ENCODE peak calls at places on chromosome 13, in eight cellular contexts. One of them, this sample, is unnamed.

GRCh38 chr13:45696610-45697226 is 5.4 kb upstream of the CBY2 start:
- DNase-seq in cardiac muscle cell: no peak
- DNase-seq in astrocyte: peak; percentile 27
- DNase-seq in breast epithelium: no peak
- DNase-seq in esophagus squamous epithelium: no peak
- DNase-seq in Peyer's patch: no peak
- DNase-seq in pancreas: no peak
- DNase-seq in CD8-positive, alpha-beta T cell: no peak
- DNase-seq in this sample: no peak

GRCh38 chr13:48066310-48066989 is 28.5 kb downstream of the MED4 start:
- DNase-seq in cardiac muscle cell: peak; percentile 8
- DNase-seq in astrocyte: peak; percentile 12
- DNase-seq in breast epithelium: no peak
- DNase-seq in esophagus squamous epithelium: no peak
- DNase-seq in Peyer's patch: no peak
- DNase-seq in pancreas: no peak
- DNase-seq in CD8-positive, alpha-beta T cell: no peak
- DNase-seq in this sample: no peak

GRCh38 chr13:28035146-28035782 is 46.8 kb upstream of the URAD start:
- DNase-seq in cardiac muscle cell: no peak
- DNase-seq in astrocyte: no peak
- DNase-seq in breast epithelium: no peak
- DNase-seq in esophagus squamous epithelium: no peak
- DNase-seq in Peyer's patch: no peak
- DNase-seq in pancreas: no peak
- DNase-seq in CD8-positive, alpha-beta T cell: no peak
- DNase-seq in this sample: no peak

GRCh38 chr13:22596157-22596863 is 584.5 kb upstream of the SGCG start:
- DNase-seq in cardiac muscle cell: peak; percentile 1
- DNase-seq in astrocyte: no peak
- DNase-seq in breast epithelium: no peak
- DNase-seq in esophagus squamous epithelium: no peak
- DNase-seq in Peyer's patch: no peak
- DNase-seq in pancreas: no peak
- DNase-seq in CD8-positive, alpha-beta T cell: no peak
- DNase-seq in this sample: no peak

GRCh38 chr13:33016414-33017409 is at the start of gene KL:
- DNase-seq in cardiac muscle cell: peak; percentile 16
- DNase-seq in astrocyte: no peak
- DNase-seq in breast epithelium: no peak
- DNase-seq in esophagus squamous epithelium: no peak
- DNase-seq in Peyer's patch: peak; percentile 65
- DNase-seq in pancreas: no peak
- DNase-seq in CD8-positive, alpha-beta T cell: no peak
- DNase-seq in this sample: no peak

GRCh38 chr13:20495087-20496023 is 30.3 kb downstream of the CRYL1 start:
- DNase-seq in cardiac muscle cell: peak; percentile 78
- DNase-seq in astrocyte: peak; percentile 30
- DNase-seq in breast epithelium: no peak
- DNase-seq in esophagus squamous epithelium: no peak
- DNase-seq in Peyer's patch: no peak
- DNase-seq in pancreas: peak; percentile 30
- DNase-seq in CD8-positive, alpha-beta T cell: peak; percentile 69
- DNase-seq in this sample: no peak

GRCh38 chr13:28282451-28282850 is 144.1 kb downstream of the PAN3 start:
- DNase-seq in cardiac muscle cell: no peak
- DNase-seq in astrocyte: no peak
- DNase-seq in breast epithelium: no peak
- DNase-seq in esophagus squamous epithelium: no peak
- DNase-seq in Peyer's patch: no peak
- DNase-seq in pancreas: no peak
- DNase-seq in CD8-positive, alpha-beta T cell: no peak
- DNase-seq in this sample: no peak

GRCh38 chr13:111908981-111909380 is 158.0 kb upstream of the SOX1 start:
- DNase-seq in cardiac muscle cell: no peak
- DNase-seq in astrocyte: no peak
- DNase-seq in breast epithelium: no peak
- DNase-seq in esophagus squamous epithelium: no peak
- DNase-seq in Peyer's patch: no peak
- DNase-seq in pancreas: no peak
- DNase-seq in CD8-positive, alpha-beta T cell: no peak
- DNase-seq in this sample: no peak

GRCh38 chr13:51313619-51314018 is 25.9 kb upstream of the SERPINE3 start:
- DNase-seq in cardiac muscle cell: no peak
- DNase-seq in astrocyte: no peak
- DNase-seq in breast epithelium: no peak
- DNase-seq in esophagus squamous epithelium: no peak
- DNase-seq in Peyer's patch: no peak
- DNase-seq in pancreas: no peak
- DNase-seq in CD8-positive, alpha-beta T cell: no peak
- DNase-seq in this sample: no peak

GRCh38 chr13:51318015-51318414 is 21.5 kb upstream of the SERPINE3 start:
- DNase-seq in cardiac muscle cell: no peak
- DNase-seq in astrocyte: no peak
- DNase-seq in breast epithelium: no peak
- DNase-seq in esophagus squamous epithelium: no peak
- DNase-seq in Peyer's patch: no peak
- DNase-seq in pancreas: no peak
- DNase-seq in CD8-positive, alpha-beta T cell: no peak
- DNase-seq in this sample: no peak

GRCh38 chr13:51318876-51319275 is 20.6 kb upstream of the SERPINE3 start:
- DNase-seq in cardiac muscle cell: no peak
- DNase-seq in astrocyte: no peak
- DNase-seq in breast epithelium: no peak
- DNase-seq in esophagus squamous epithelium: no peak
- DNase-seq in Peyer's patch: no peak
- DNase-seq in pancreas: no peak
- DNase-seq in CD8-positive, alpha-beta T cell: no peak
- DNase-seq in this sample: no peak

GRCh38 chr13:51317262-51317661 is 22.2 kb upstream of the SERPINE3 start:
- DNase-seq in cardiac muscle cell: no peak
- DNase-seq in astrocyte: peak; percentile 71
- DNase-seq in breast epithelium: no peak
- DNase-seq in esophagus squamous epithelium: no peak
- DNase-seq in Peyer's patch: no peak
- DNase-seq in pancreas: no peak
- DNase-seq in CD8-positive, alpha-beta T cell: no peak
- DNase-seq in this sample: no peak

DNA sequence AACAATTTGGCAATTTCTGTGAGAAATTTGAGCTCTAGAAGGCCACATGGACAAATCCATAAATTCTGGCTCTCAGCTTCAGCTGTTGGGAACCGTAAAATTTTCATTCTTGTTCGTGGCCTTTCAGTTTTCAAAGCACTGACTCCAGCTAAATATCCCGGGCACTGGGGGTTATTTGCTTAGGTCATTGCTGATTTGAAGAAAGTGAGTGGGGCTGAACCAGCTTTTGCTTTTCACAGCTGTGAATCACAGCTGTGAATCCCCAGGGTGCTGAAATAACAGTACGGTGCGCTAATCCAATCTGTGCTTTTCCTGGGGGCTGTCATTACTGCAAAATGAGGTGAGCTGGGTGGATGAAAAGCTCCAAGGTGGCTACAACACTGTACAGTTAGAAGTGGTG is 23.8 kb upstream of the SERPINE3 start:
- DNase-seq in cardiac muscle cell: peak; percentile 33
- DNase-seq in astrocyte: peak; percentile 29
- DNase-seq in breast epithelium: no peak
- DNase-seq in esophagus squamous epithelium: no peak
- DNase-seq in Peyer's patch: no peak
- DNase-seq in pancreas: no peak
- DNase-seq in CD8-positive, alpha-beta T cell: no peak
- DNase-seq in this sample: no peak
- H3K4me3 ChIP-seq in cardiac muscle cell: no peak overlapping the region
- H3K4me3 ChIP-seq in astrocyte: no peak overlapping the region
- H3K4me3 ChIP-seq in breast epithelium: no peak overlapping the region
- H3K4me3 ChIP-seq in esophagus squamous epithelium: no peak overlapping the region
- H3K4me3 ChIP-seq in Peyer's patch: no peak overlapping the region
- H3K4me3 ChIP-seq in pancreas: no peak overlapping the region
- H3K4me3 ChIP-seq in CD8-positive, alpha-beta T cell: no peak overlapping the region
- H3K4me3 ChIP-seq in this sample: no peak overlapping the region

GRCh38 chr13:66691149-66691548 is 539.0 kb downstream of the PCDH9 start:
- DNase-seq in cardiac muscle cell: no peak
- DNase-seq in astrocyte: no peak
- DNase-seq in breast epithelium: no peak
- DNase-seq in esophagus squamous epithelium: no peak
- DNase-seq in Peyer's patch: no peak
- DNase-seq in pancreas: no peak
- DNase-seq in CD8-positive, alpha-beta T cell: no peak
- DNase-seq in this sample: no peak

GRCh38 chr13:66689628-66690027 is 540.5 kb downstream of the PCDH9 start:
- DNase-seq in cardiac muscle cell: peak; percentile 60
- DNase-seq in astrocyte: peak; percentile 12
- DNase-seq in breast epithelium: no peak
- DNase-seq in esophagus squamous epithelium: no peak
- DNase-seq in Peyer's patch: no peak
- DNase-seq in pancreas: no peak
- DNase-seq in CD8-positive, alpha-beta T cell: no peak
- DNase-seq in this sample: no peak

GRCh38 chr13:66693656-66694055 is 536.5 kb downstream of the PCDH9 start:
- DNase-seq in cardiac muscle cell: peak; percentile 52
- DNase-seq in astrocyte: no peak
- DNase-seq in breast epithelium: no peak
- DNase-seq in esophagus squamous epithelium: no peak
- DNase-seq in Peyer's patch: no peak
- DNase-seq in pancreas: no peak
- DNase-seq in CD8-positive, alpha-beta T cell: no peak
- DNase-seq in this sample: no peak

DNA sequence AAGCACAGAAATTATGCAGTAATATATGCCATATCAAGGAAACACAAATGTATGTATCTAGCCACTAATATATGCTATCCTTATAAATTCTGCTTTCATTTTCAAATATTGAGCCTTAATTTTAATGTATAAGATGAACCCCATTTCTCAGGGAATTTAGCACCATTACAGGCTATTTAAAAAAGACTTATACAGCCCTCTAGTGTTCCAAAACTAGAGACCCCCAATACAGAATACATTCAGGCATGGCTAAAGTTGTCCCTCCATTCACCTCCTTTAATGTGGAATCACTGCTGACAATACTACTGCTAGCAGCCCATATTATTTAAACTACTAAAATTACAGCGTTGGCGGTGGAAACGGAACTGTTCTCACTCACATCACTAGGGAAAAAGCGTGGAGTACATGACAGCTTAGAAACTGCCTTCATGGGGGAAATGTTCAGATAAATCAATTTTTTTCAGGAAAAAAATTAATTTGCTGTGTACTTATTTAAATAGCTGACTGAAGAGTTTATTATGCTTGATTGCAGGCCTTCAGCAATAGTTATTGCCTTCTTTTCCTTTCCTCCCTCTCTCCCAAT is 541.0 kb downstream of the PCDH9 start:
- DNase-seq in cardiac muscle cell: peak; percentile 42
- DNase-seq in astrocyte: no peak
- DNase-seq in breast epithelium: no peak
- DNase-seq in esophagus squamous epithelium: no peak
- DNase-seq in Peyer's patch: no peak
- DNase-seq in pancreas: no peak
- DNase-seq in CD8-positive, alpha-beta T cell: no peak
- DNase-seq in this sample: no peak
- TF ChIP-seq CTCF in cardiac muscle cell: peak; percentile 42
- TF ChIP-seq CTCF in astrocyte: peak; percentile 29
- TF ChIP-seq CTCF in breast epithelium: no peak
- TF ChIP-seq CTCF in esophagus squamous epithelium: no peak
- TF ChIP-seq CTCF in Peyer's patch: no peak
- TF ChIP-seq CTCF in pancreas: no peak
- TF ChIP-seq CTCF in CD8-positive, alpha-beta T cell: no peak
- TF ChIP-seq CTCF in this sample: no peak

DNA sequence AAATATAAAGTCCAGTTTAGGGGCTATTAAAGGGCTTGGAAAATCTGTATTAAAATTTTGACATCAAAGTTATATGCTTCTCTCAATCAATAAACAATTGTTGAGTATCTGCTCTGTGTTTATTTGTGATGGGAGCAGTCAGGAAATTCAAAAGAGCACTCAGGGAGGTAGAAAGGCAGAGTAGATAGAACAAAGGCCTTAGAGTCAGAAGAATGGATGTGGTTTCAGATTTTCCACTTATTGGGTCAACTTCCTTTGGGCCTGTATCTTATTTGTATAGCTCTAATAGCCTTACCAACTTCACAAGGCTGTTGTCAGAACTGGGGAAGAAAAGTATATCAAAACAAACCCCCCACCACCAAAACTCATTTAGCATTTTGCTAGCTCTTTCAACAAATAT is 302.6 kb downstream of the SPRY2 start:
- DNase-seq in cardiac muscle cell: no peak
- DNase-seq in astrocyte: no peak
- DNase-seq in breast epithelium: no peak
- DNase-seq in esophagus squamous epithelium: no peak
- DNase-seq in Peyer's patch: no peak
- DNase-seq in pancreas: no peak
- DNase-seq in CD8-positive, alpha-beta T cell: no peak
- DNase-seq in this sample: no peak
- H3K27ac ChIP-seq in cardiac muscle cell: no peak overlapping the region
- H3K27ac ChIP-seq in astrocyte: peak overlapping the region; percentile 75
- H3K27ac ChIP-seq in breast epithelium: no peak overlapping the region
- H3K27ac ChIP-seq in esophagus squamous epithelium: no peak overlapping the region
- H3K27ac ChIP-seq in Peyer's patch: no peak overlapping the region
- H3K27ac ChIP-seq in pancreas: no peak overlapping the region
- H3K27ac ChIP-seq in CD8-positive, alpha-beta T cell: no peak overlapping the region
- H3K27ac ChIP-seq in this sample: no peak overlapping the region

GRCh38 chr13:75639426-75639825 is 3.3 kb downstream of the LMO7 start:
- DNase-seq in cardiac muscle cell: no peak
- DNase-seq in astrocyte: no peak
- DNase-seq in breast epithelium: no peak
- DNase-seq in esophagus squamous epithelium: no peak
- DNase-seq in Peyer's patch: no peak
- DNase-seq in pancreas: no peak
- DNase-seq in CD8-positive, alpha-beta T cell: no peak
- DNase-seq in this sample: no peak

GRCh38 chr13:75643693-75644092 is 7.6 kb downstream of the LMO7 start:
- DNase-seq in cardiac muscle cell: no peak
- DNase-seq in astrocyte: no peak
- DNase-seq in breast epithelium: no peak
- DNase-seq in esophagus squamous epithelium: no peak
- DNase-seq in Peyer's patch: no peak
- DNase-seq in pancreas: no peak
- DNase-seq in CD8-positive, alpha-beta T cell: no peak
- DNase-seq in this sample: no peak

GRCh38 chr13:75641026-75641425 is 4.9 kb downstream of the LMO7 start:
- DNase-seq in cardiac muscle cell: no peak
- DNase-seq in astrocyte: no peak
- DNase-seq in breast epithelium: no peak
- DNase-seq in esophagus squamous epithelium: no peak
- DNase-seq in Peyer's patch: no peak
- DNase-seq in pancreas: no peak
- DNase-seq in CD8-positive, alpha-beta T cell: no peak
- DNase-seq in this sample: no peak

GRCh38 chr13:75645141-75645540 is 9.0 kb downstream of the LMO7 start:
- DNase-seq in cardiac muscle cell: no peak
- DNase-seq in astrocyte: no peak
- DNase-seq in breast epithelium: no peak
- DNase-seq in esophagus squamous epithelium: no peak
- DNase-seq in Peyer's patch: no peak
- DNase-seq in pancreas: no peak
- DNase-seq in CD8-positive, alpha-beta T cell: no peak
- DNase-seq in this sample: no peak

DNA sequence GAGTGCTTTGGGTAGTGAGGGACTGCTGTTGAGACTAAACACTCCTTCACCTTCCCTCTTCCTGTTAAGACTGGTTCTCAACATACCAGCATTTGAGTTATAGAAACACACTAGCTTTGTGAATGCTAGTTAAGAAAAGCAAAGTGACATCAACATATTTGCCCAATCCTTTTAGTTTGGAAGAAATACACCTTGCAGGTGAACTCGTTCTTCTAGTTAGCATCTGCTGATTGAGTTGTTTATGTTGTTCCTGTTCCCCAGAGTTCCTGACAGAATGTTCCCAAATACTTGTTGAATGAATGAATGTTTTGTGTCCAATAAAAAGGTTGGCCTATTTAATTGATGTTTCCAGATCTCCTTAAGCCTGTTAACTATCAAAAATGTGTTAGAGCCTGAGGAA is 7.1 kb downstream of the LMO7 start:
- DNase-seq in cardiac muscle cell: no peak
- DNase-seq in astrocyte: no peak
- DNase-seq in breast epithelium: no peak
- DNase-seq in esophagus squamous epithelium: no peak
- DNase-seq in Peyer's patch: no peak
- DNase-seq in pancreas: no peak
- DNase-seq in CD8-positive, alpha-beta T cell: no peak
- DNase-seq in this sample: no peak
- H3K4me3 ChIP-seq in cardiac muscle cell: no peak overlapping the region
- H3K4me3 ChIP-seq in astrocyte: no peak overlapping the region
- H3K4me3 ChIP-seq in breast epithelium: no peak overlapping the region
- H3K4me3 ChIP-seq in esophagus squamous epithelium: no peak overlapping the region
- H3K4me3 ChIP-seq in Peyer's patch: no peak overlapping the region
- H3K4me3 ChIP-seq in pancreas: no peak overlapping the region
- H3K4me3 ChIP-seq in CD8-positive, alpha-beta T cell: no peak overlapping the region
- H3K4me3 ChIP-seq in this sample: no peak overlapping the region